ENCODE peak calls at places on chromosomes 11 and 22, in five cellular contexts. One of them, this sample, is unnamed.
A peak's percentile ranks its signal among the peaks of the same experiment; 100 is the strongest.

GRCh38 chr11:95283146-95283545 is 52.1 kb upstream of the SESN3 start:
- DNase-seq in upper lobe of left lung: no peak
- DNase-seq in cardiac muscle cell: no peak
- DNase-seq in fibroblast of lung: no peak
- DNase-seq in psoas muscle: no peak
- DNase-seq in this sample: no peak

GRCh38 chr11:68959465-68960298 is 21.1 kb downstream of the MRGPRD start:
- DNase-seq in psoas muscle: no peak
- DNase-seq in upper lobe of left lung: no peak
- DNase-seq in cardiac muscle cell: no peak
- DNase-seq in fibroblast of lung: no peak
- DNase-seq in this sample: no peak

GRCh38 chr11:96037267-96037990 is 113.5 kb upstream of the MTMR2 start:
- DNase-seq in fibroblast of lung: no peak
- DNase-seq in psoas muscle: no peak
- DNase-seq in upper lobe of left lung: no peak
- DNase-seq in cardiac muscle cell: no peak
- DNase-seq in this sample: no peak

GRCh38 chr11:123158609-123159008 is 36.4 kb downstream of the CLMP start:
- DNase-seq in fibroblast of lung: no peak
- DNase-seq in cardiac muscle cell: no peak
- DNase-seq in upper lobe of left lung: no peak
- DNase-seq in psoas muscle: no peak
- DNase-seq in this sample: no peak

GRCh38 chr11:129533395-129533794 is 157.7 kb downstream of the BARX2 start:
- DNase-seq in upper lobe of left lung: no peak
- DNase-seq in psoas muscle: no peak
- DNase-seq in fibroblast of lung: no peak
- DNase-seq in cardiac muscle cell: no peak
- DNase-seq in this sample: no peak

GRCh38 chr11:67316882-67317364 is 13.6 kb downstream of the SSH3 start:
- DNase-seq in cardiac muscle cell: no peak
- DNase-seq in psoas muscle: no peak
- DNase-seq in upper lobe of left lung: no peak
- DNase-seq in fibroblast of lung: peak; percentile 64
- DNase-seq in this sample: no peak

GRCh38 chr11:75288846-75289760 is 48.5 kb downstream of the TPBGL start:
- DNase-seq in psoas muscle: no peak
- DNase-seq in upper lobe of left lung: no peak
- DNase-seq in fibroblast of lung: peak; percentile 15
- DNase-seq in cardiac muscle cell: no peak
- DNase-seq in this sample: no peak

GRCh38 chr11:4825132-4825531 is 4.0 kb downstream of the OR51F2 start:
- DNase-seq in upper lobe of left lung: no peak
- DNase-seq in cardiac muscle cell: no peak
- DNase-seq in fibroblast of lung: no peak
- DNase-seq in psoas muscle: no peak
- DNase-seq in this sample: no peak

GRCh38 chr11:125275905-125276634 is 111.5 kb downstream of the PKNOX2 start:
- DNase-seq in psoas muscle: no peak
- DNase-seq in cardiac muscle cell: no peak
- DNase-seq in upper lobe of left lung: no peak
- DNase-seq in fibroblast of lung: peak; percentile 25
- DNase-seq in this sample: no peak

GRCh38 chr11:69205929-69206612 is 50.3 kb downstream of the SMIM38 start:
- DNase-seq in cardiac muscle cell: no peak
- DNase-seq in psoas muscle: no peak
- DNase-seq in fibroblast of lung: no peak
- DNase-seq in upper lobe of left lung: no peak
- DNase-seq in this sample: no peak

GRCh38 chr22:19760652-19761002 is at the start of gene TBX1:
- DNase-seq in fibroblast of lung: no peak
- DNase-seq in upper lobe of left lung: no peak
- DNase-seq in cardiac muscle cell: no peak
- DNase-seq in psoas muscle: no peak
- DNase-seq in this sample: no peak

GRCh38 chr11:103359221-103359620 is 250.0 kb downstream of the DYNC2H1 start:
- DNase-seq in cardiac muscle cell: no peak
- DNase-seq in psoas muscle: no peak
- DNase-seq in upper lobe of left lung: no peak
- DNase-seq in fibroblast of lung: no peak
- DNase-seq in this sample: no peak

GRCh38 chr22:37230673-37231405 is 13.2 kb downstream of the RAC2 start:
- DNase-seq in psoas muscle: no peak
- DNase-seq in fibroblast of lung: no peak
- DNase-seq in upper lobe of left lung: no peak
- DNase-seq in cardiac muscle cell: no peak
- DNase-seq in this sample: no peak

GRCh38 chr11:94926271-94926625 is 47.1 kb downstream of the CWC15 start:
- DNase-seq in fibroblast of lung: no peak
- DNase-seq in psoas muscle: no peak
- DNase-seq in cardiac muscle cell: no peak
- DNase-seq in upper lobe of left lung: no peak
- DNase-seq in this sample: no peak

GRCh38 chr11:12114487-12115033 is 4.2 kb downstream of the MICAL2 start:
- DNase-seq in psoas muscle: no peak
- DNase-seq in upper lobe of left lung: no peak
- DNase-seq in fibroblast of lung: peak; percentile 87
- DNase-seq in cardiac muscle cell: no peak
- DNase-seq in this sample: no peak

GRCh38 chr22:22748297-22748743 is 103.9 kb downstream of the GGTLC2 start:
- DNase-seq in fibroblast of lung: peak; percentile 65
- DNase-seq in upper lobe of left lung: peak; percentile 50
- DNase-seq in psoas muscle: peak; percentile 24
- DNase-seq in cardiac muscle cell: no peak
- DNase-seq in this sample: peak; percentile 5

GRCh38 chr11:44333271-44334218 is 23.6 kb upstream of the ALX4 start:
- DNase-seq in cardiac muscle cell: no peak
- DNase-seq in upper lobe of left lung: no peak
- DNase-seq in psoas muscle: no peak
- DNase-seq in fibroblast of lung: no peak
- DNase-seq in this sample: no peak

GRCh38 chr11:74684661-74685060 is 46.6 kb downstream of the CHRDL2 start:
- DNase-seq in psoas muscle: no peak
- DNase-seq in fibroblast of lung: no peak
- DNase-seq in upper lobe of left lung: peak; percentile 4
- DNase-seq in cardiac muscle cell: no peak
- DNase-seq in this sample: no peak

GRCh38 chr11:19410032-19410431 is 169.3 kb upstream of the E2F8 start:
- DNase-seq in fibroblast of lung: no peak
- DNase-seq in cardiac muscle cell: no peak
- DNase-seq in upper lobe of left lung: no peak
- DNase-seq in psoas muscle: no peak
- DNase-seq in this sample: no peak

GRCh38 chr22:44669725-44670027 is 32.3 kb upstream of the PRR5 start:
- DNase-seq in fibroblast of lung: no peak
- DNase-seq in psoas muscle: no peak
- DNase-seq in cardiac muscle cell: peak; percentile 47
- DNase-seq in upper lobe of left lung: no peak
- DNase-seq in this sample: no peak

GRCh38 chr22:16963189-16963945 is 44.7 kb downstream of the GAB4 start:
- DNase-seq in psoas muscle: no peak
- DNase-seq in fibroblast of lung: no peak
- DNase-seq in cardiac muscle cell: no peak
- DNase-seq in upper lobe of left lung: no peak
- DNase-seq in this sample: no peak

GRCh38 chr22:31620756-31621480 is 41.1 kb downstream of the PISD start:
- DNase-seq in upper lobe of left lung: no peak
- DNase-seq in psoas muscle: no peak
- DNase-seq in cardiac muscle cell: no peak
- DNase-seq in fibroblast of lung: no peak
- DNase-seq in this sample: no peak

GRCh38 chr22:31625257-31625640 is 36.8 kb downstream of the PISD start:
- DNase-seq in fibroblast of lung: no peak
- DNase-seq in psoas muscle: no peak
- DNase-seq in cardiac muscle cell: no peak
- DNase-seq in upper lobe of left lung: no peak
- DNase-seq in this sample: no peak

GRCh38 chr22:31623634-31624312 is 38.2 kb downstream of the PISD start:
- DNase-seq in upper lobe of left lung: no peak
- DNase-seq in fibroblast of lung: no peak
- DNase-seq in cardiac muscle cell: no peak
- DNase-seq in psoas muscle: no peak
- DNase-seq in this sample: no peak

GRCh38 chr22:31621507-31622160 is 40.4 kb downstream of the PISD start:
- DNase-seq in upper lobe of left lung: no peak
- DNase-seq in fibroblast of lung: no peak
- DNase-seq in cardiac muscle cell: no peak
- DNase-seq in psoas muscle: no peak
- DNase-seq in this sample: no peak

GRCh38 chr22:31622980-31623379 is 39.0 kb downstream of the PISD start:
- DNase-seq in fibroblast of lung: no peak
- DNase-seq in cardiac muscle cell: no peak
- DNase-seq in upper lobe of left lung: no peak
- DNase-seq in psoas muscle: no peak
- DNase-seq in this sample: no peak
- H3K27ac ChIP-seq in fibroblast of lung: no peak overlapping the region
- H3K27ac ChIP-seq in cardiac muscle cell: no peak overlapping the region
- H3K27ac ChIP-seq in upper lobe of left lung: peak overlapping the region; percentile 27
- H3K27ac ChIP-seq in psoas muscle: no peak overlapping the region
- H3K27ac ChIP-seq in this sample: no peak overlapping the region

GRCh38 chr11:10591741-10592140 is 23.3 kb upstream of the LYVE1 start:
- DNase-seq in psoas muscle: no peak
- DNase-seq in fibroblast of lung: no peak
- DNase-seq in cardiac muscle cell: no peak
- DNase-seq in upper lobe of left lung: no peak
- DNase-seq in this sample: no peak

GRCh38 chr11:10592331-10592730 is 23.9 kb upstream of the LYVE1 start:
- DNase-seq in cardiac muscle cell: no peak
- DNase-seq in psoas muscle: no peak
- DNase-seq in fibroblast of lung: peak; percentile 95
- DNase-seq in upper lobe of left lung: no peak
- DNase-seq in this sample: no peak

GRCh38 chr11:10588904-10589303 is 20.4 kb upstream of the LYVE1 start:
- DNase-seq in cardiac muscle cell: no peak
- DNase-seq in upper lobe of left lung: no peak
- DNase-seq in fibroblast of lung: no peak
- DNase-seq in psoas muscle: no peak
- DNase-seq in this sample: no peak

GRCh38 chr11:10587995-10588394 is 19.5 kb upstream of the LYVE1 start:
- DNase-seq in cardiac muscle cell: no peak
- DNase-seq in fibroblast of lung: no peak
- DNase-seq in upper lobe of left lung: no peak
- DNase-seq in psoas muscle: no peak
- DNase-seq in this sample: no peak

DNA sequence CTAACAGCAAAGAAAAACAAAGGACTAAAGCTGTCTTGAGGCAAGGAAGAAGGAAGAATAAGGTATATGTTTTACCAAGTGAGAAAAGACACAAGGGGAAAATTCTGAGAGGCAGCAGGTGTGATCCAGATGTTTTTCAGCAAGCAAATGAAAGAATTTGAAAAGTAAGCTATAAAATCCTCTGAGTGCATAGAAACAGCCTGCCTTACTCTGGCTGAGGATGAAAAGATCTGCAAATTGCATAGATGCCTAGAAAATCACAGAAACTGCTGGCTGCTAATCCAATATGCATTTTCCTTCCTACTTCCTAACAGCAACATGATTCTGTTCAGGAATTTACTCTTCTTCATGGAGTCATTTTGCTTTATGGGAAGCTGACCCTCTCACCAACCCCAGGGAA is 22.1 kb upstream of the LYVE1 start:
- DNase-seq in cardiac muscle cell: no peak
- DNase-seq in psoas muscle: no peak
- DNase-seq in upper lobe of left lung: no peak
- DNase-seq in fibroblast of lung: peak; percentile 41
- DNase-seq in this sample: no peak
- H3K27ac ChIP-seq in cardiac muscle cell: no peak overlapping the region
- H3K27ac ChIP-seq in psoas muscle: no peak overlapping the region
- H3K27ac ChIP-seq in upper lobe of left lung: no peak overlapping the region
- H3K27ac ChIP-seq in fibroblast of lung: no peak overlapping the region
- H3K27ac ChIP-seq in this sample: no peak overlapping the region

DNA sequence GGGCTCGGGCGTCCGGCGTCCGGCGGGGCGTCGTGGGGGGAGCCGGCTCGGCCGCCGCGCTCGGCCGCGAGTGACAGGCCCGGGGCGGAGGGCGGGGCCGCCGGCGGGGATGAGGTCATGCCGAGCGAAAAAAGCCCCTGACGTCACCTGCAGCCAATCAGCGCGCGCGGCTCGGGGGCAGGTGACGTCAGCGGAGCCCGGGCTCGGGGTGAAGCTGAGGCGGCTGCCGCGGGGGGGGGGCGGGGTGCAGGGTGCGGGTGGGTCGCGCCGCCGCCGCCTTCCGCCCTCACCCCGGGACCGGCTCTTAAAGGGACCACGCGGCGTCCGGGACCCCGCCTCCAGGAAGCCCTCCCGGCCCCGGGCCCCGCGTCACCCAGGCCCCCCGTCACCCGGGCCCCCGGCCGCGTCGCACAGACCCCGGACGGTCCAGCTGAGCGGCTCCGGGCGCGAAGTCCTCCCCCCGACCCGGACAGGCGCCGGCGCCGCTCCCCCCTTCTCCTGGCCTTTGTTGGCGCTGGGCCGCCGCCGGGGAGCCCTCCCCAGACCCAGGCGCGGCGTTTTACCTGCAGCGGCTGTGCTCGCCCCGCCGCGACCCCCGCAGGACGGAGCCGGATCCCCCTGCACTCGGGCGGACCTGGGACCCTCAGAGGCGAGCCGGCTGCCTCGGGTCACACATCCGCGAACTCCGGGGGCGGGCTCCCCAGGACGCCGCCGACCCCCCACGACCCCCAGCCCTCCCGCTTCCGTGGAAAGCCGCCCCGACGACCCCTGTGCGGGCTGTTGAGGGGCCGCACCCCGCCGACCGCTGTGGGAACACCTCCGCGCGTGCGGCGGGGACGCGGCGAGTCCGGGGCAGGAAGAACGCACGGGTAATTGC is at the start of gene DUSP8:
- DNase-seq in psoas muscle: peak; percentile 93
- DNase-seq in cardiac muscle cell: peak; percentile 87
- DNase-seq in upper lobe of left lung: peak; percentile 85
- DNase-seq in fibroblast of lung: peak; percentile 82
- DNase-seq in this sample: peak; percentile 46
- H3K27ac ChIP-seq in psoas muscle: peak within 1 kb of the TSS; percentile 91
- H3K27ac ChIP-seq in cardiac muscle cell: no peak within 1 kb of the TSS
- H3K27ac ChIP-seq in upper lobe of left lung: peak within 1 kb of the TSS; percentile 87
- H3K27ac ChIP-seq in fibroblast of lung: no peak within 1 kb of the TSS
- H3K27ac ChIP-seq in this sample: peak within 1 kb of the TSS; percentile 82

GRCh38 chr11:128437137-128437536 is 150.2 kb downstream of the ETS1 start:
- DNase-seq in fibroblast of lung: peak; percentile 37
- DNase-seq in upper lobe of left lung: no peak
- DNase-seq in psoas muscle: no peak
- DNase-seq in cardiac muscle cell: no peak
- DNase-seq in this sample: no peak
- H3K27ac ChIP-seq in fibroblast of lung: no peak overlapping the region
- H3K27ac ChIP-seq in upper lobe of left lung: no peak overlapping the region
- H3K27ac ChIP-seq in psoas muscle: no peak overlapping the region
- H3K27ac ChIP-seq in cardiac muscle cell: no peak overlapping the region
- H3K27ac ChIP-seq in this sample: no peak overlapping the region

GRCh38 chr11:73322111-73322985 is 14.3 kb downstream of the ARHGEF17 start:
- DNase-seq in fibroblast of lung: peak; percentile 52
- DNase-seq in cardiac muscle cell: no peak
- DNase-seq in upper lobe of left lung: no peak
- DNase-seq in psoas muscle: no peak
- DNase-seq in this sample: no peak
- H3K27ac ChIP-seq in fibroblast of lung: peak overlapping the region; percentile 73
- H3K27ac ChIP-seq in cardiac muscle cell: peak overlapping the region; percentile 87
- H3K27ac ChIP-seq in upper lobe of left lung: peak overlapping the region; percentile 99
- H3K27ac ChIP-seq in psoas muscle: peak overlapping the region; percentile 53
- H3K27ac ChIP-seq in this sample: peak overlapping the region; percentile 16

This sample was measured in substantia nigra.